ENCODE peak calls at places on chromosome 2, in four cellular contexts. One of them, this sample, is unnamed. For H3K9me3, the result is how much of the 10 kb centered on the place peaks cover.

GRCh38 chr2:112481528-112482228 is at the start of gene TTL:
- DNase-seq in uterus: peak
- DNase-seq in upper lobe of left lung: peak
- DNase-seq in heart right ventricle: peak
- DNase-seq in this sample: peak

GRCh38 chr2:225056330-225057073 is 14.2 kb upstream of the DOCK10 start:
- DNase-seq in heart right ventricle: no peak
- DNase-seq in uterus: no peak
- DNase-seq in upper lobe of left lung: no peak
- DNase-seq in this sample: no peak

GRCh38 chr2:18792684-18793083 is 203.3 kb upstream of the NT5C1B start:
- DNase-seq in heart right ventricle: no peak
- DNase-seq in upper lobe of left lung: no peak
- DNase-seq in uterus: no peak
- DNase-seq in this sample: no peak

GRCh38 chr2:225501022-225501421 is 101.5 kb downstream of the NYAP2 start:
- DNase-seq in upper lobe of left lung: no peak
- DNase-seq in heart right ventricle: no peak
- DNase-seq in uterus: no peak
- DNase-seq in this sample: no peak

GRCh38 chr2:26299488-26300092 is 46.4 kb upstream of the SELENOI start:
- DNase-seq in upper lobe of left lung: peak
- DNase-seq in heart right ventricle: no peak
- DNase-seq in uterus: peak
- DNase-seq in this sample: no peak

GRCh38 chr2:240499309-240500301 is 58.2 kb downstream of the ANKMY1 start:
- DNase-seq in heart right ventricle: no peak
- DNase-seq in upper lobe of left lung: peak
- DNase-seq in uterus: peak
- DNase-seq in this sample: no peak

GRCh38 chr2:231512222-231512621 is 18.0 kb downstream of the NMUR1 start:
- DNase-seq in upper lobe of left lung: peak
- DNase-seq in uterus: no peak
- DNase-seq in heart right ventricle: no peak
- DNase-seq in this sample: no peak

GRCh38 chr2:105544591-105545377 is 145.9 kb upstream of the FHL2 start:
- DNase-seq in uterus: no peak
- DNase-seq in upper lobe of left lung: no peak
- DNase-seq in heart right ventricle: no peak
- DNase-seq in this sample: no peak

GRCh38 chr2:214169736-214170135 is 241.1 kb upstream of the VWC2L start:
- DNase-seq in heart right ventricle: no peak
- DNase-seq in upper lobe of left lung: no peak
- DNase-seq in uterus: no peak
- DNase-seq in this sample: no peak

GRCh38 chr2:211928186-211928585 is 610.4 kb downstream of the ERBB4 start:
- DNase-seq in heart right ventricle: no peak
- DNase-seq in uterus: no peak
- DNase-seq in upper lobe of left lung: no peak
- DNase-seq in this sample: no peak

GRCh38 chr2:58006952-58007284 is 39.7 kb upstream of the VRK2 start:
- DNase-seq in heart right ventricle: no peak
- DNase-seq in uterus: no peak
- DNase-seq in upper lobe of left lung: no peak
- DNase-seq in this sample: no peak
- TF ChIP-seq CTCF in heart right ventricle: no peak
- TF ChIP-seq CTCF in uterus: no peak
- TF ChIP-seq CTCF in upper lobe of left lung: no peak
- TF ChIP-seq CTCF in this sample: no peak

DNA sequence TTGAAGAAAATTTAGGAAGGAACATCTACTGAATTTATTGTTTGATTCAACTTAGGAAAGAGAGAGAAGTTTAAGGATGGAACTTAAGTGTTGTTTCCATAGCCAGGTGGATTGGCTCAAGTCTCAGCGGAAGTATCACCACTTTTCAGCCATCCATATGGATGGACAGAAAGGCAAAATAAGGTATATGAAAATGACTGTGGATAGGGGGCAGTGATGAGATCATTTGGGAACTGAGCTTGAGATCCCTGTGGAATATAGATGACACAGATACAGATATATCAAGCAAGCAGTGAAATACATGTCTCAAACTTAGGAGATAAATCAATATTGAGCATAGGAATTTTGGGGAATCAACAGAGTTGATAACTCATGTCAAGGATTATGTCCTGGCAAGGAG is 1462.7 kb upstream of the NXPH2 start:
- DNase-seq in uterus: no peak
- DNase-seq in heart right ventricle: no peak
- DNase-seq in upper lobe of left lung: no peak
- DNase-seq in this sample: no peak
- H3K9me3 ChIP-seq in uterus: under half
- H3K9me3 ChIP-seq in heart right ventricle: under half
- H3K9me3 ChIP-seq in upper lobe of left lung: under half
- H3K9me3 ChIP-seq in this sample: under half

GRCh38 chr2:74471332-74472065 is 981 bp downstream of the MRPL53 start:
- DNase-seq in heart right ventricle: no peak
- DNase-seq in upper lobe of left lung: no peak
- DNase-seq in uterus: no peak
- DNase-seq in this sample: no peak

GRCh38 chr2:74474481-74474880 is 2.0 kb upstream of the MRPL53 start:
- DNase-seq in upper lobe of left lung: no peak
- DNase-seq in heart right ventricle: no peak
- DNase-seq in uterus: no peak
- DNase-seq in this sample: no peak

GRCh38 chr2:74472086-74472944 is at the start of gene MRPL53:
- DNase-seq in heart right ventricle: peak
- DNase-seq in upper lobe of left lung: peak
- DNase-seq in uterus: peak
- DNase-seq in this sample: peak

GRCh38 chr2:74472945-74473258 is 422 bp upstream of the MRPL53 start:
- DNase-seq in uterus: no peak
- DNase-seq in upper lobe of left lung: no peak
- DNase-seq in heart right ventricle: no peak
- DNase-seq in this sample: no peak

GRCh38 chr2:74474899-74475298 is 2.4 kb upstream of the MRPL53 start:
- DNase-seq in uterus: no peak
- DNase-seq in upper lobe of left lung: no peak
- DNase-seq in heart right ventricle: no peak
- DNase-seq in this sample: no peak
- TF ChIP-seq CTCF in uterus: no peak
- TF ChIP-seq CTCF in upper lobe of left lung: no peak
- TF ChIP-seq CTCF in heart right ventricle: peak
- TF ChIP-seq CTCF in this sample: no peak

GRCh38 chr2:62919041-62919440 is 131.6 kb upstream of the OTX1 start:
- DNase-seq in upper lobe of left lung: no peak
- DNase-seq in heart right ventricle: no peak
- DNase-seq in uterus: no peak
- DNase-seq in this sample: no peak

GRCh38 chr2:62923881-62924280 is 126.7 kb upstream of the OTX1 start:
- DNase-seq in upper lobe of left lung: no peak
- DNase-seq in uterus: no peak
- DNase-seq in heart right ventricle: no peak
- DNase-seq in this sample: no peak

GRCh38 chr2:62923242-62923641 is 127.4 kb upstream of the OTX1 start:
- DNase-seq in upper lobe of left lung: no peak
- DNase-seq in uterus: no peak
- DNase-seq in heart right ventricle: no peak
- DNase-seq in this sample: no peak

DNA sequence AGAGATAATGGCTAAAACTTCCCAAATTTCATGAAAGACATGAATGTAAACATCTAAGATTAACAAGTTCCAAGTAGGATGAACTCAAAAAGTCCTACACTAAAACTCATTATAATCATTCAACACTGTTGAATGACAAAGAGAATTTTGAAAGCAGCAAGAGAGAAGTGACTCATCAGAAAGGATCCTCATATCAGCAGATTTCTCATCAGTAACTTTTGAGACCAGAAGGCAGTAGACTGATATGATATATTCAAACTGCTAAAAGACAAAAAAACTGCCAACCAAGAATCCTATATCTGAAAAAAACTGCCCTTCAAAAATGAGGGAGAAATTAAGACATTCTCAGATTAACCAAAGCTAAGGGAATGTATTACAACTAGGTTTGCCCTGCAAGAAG is 130.6 kb upstream of the OTX1 start:
- DNase-seq in heart right ventricle: no peak
- DNase-seq in upper lobe of left lung: no peak
- DNase-seq in uterus: no peak
- DNase-seq in this sample: no peak
- H3K9me3 ChIP-seq in heart right ventricle: under half
- H3K9me3 ChIP-seq in upper lobe of left lung: under half
- H3K9me3 ChIP-seq in uterus: under half
- H3K9me3 ChIP-seq in this sample: under half

DNA sequence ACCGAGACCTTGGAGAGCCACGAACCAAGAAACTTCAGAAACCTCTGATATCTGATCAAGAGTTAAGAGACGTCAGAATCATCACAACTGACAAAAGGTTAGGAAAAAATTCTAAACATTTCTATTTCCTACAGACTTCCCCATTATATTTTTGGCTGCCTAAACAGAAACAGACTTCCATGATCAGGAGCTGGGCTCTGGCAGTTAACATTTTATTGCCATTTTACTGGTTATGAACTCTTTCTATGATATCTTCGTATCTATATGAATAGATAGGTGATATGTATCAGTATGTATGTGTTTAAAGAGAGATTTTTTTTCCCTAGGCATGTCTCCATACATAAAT is 31.1 kb upstream of the PPP1R1C start:
- DNase-seq in upper lobe of left lung: no peak
- DNase-seq in uterus: no peak
- DNase-seq in heart right ventricle: no peak
- DNase-seq in this sample: no peak
- TF ChIP-seq CTCF in upper lobe of left lung: no peak
- TF ChIP-seq CTCF in uterus: no peak
- TF ChIP-seq CTCF in heart right ventricle: no peak
- TF ChIP-seq CTCF in this sample: no peak

GRCh38 chr2:59413751-59414570 is 1139.5 kb downstream of the BCL11A start:
- DNase-seq in upper lobe of left lung: no peak
- DNase-seq in uterus: no peak
- DNase-seq in heart right ventricle: no peak
- DNase-seq in this sample: no peak
- H3K9me3 ChIP-seq in upper lobe of left lung: under half
- H3K9me3 ChIP-seq in uterus: under half
- H3K9me3 ChIP-seq in heart right ventricle: under half
- H3K9me3 ChIP-seq in this sample: under half

DNA sequence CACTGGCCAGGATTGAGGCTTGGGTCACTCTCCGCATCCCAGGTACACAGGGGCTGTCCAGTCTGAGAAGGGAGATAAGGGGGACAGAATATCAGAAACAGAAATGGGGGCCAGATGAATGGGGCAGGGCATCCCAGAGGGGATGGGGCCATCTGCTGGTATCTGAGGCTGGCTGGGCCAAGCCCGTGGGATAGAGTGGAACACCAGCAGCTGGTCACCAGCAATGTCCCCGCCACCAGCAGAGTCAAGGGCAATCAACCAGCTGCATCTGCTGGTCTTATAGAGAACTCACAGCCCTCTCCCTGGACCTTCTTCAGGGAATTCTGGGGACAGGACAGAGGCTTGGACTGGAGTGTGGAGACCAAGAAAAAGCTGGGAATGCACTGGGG is 128.8 kb upstream of the HAAO start:
- DNase-seq in heart right ventricle: no peak
- DNase-seq in uterus: no peak
- DNase-seq in upper lobe of left lung: no peak
- DNase-seq in this sample: no peak
- TF ChIP-seq CTCF in heart right ventricle: no peak
- TF ChIP-seq CTCF in uterus: no peak
- TF ChIP-seq CTCF in upper lobe of left lung: no peak
- TF ChIP-seq CTCF in this sample: no peak

This sample was measured in CD4-positive, alpha-beta T cell.